ENCODE peak calls at places on chromosomes 16 and 17, in five cellular contexts. B is heart right ventricle, A is AG04450, Z is prostate gland, X is uterus. F is an unnamed sample.

GRCh38 chr17:48001187-48001586 is 30.3 kb downstream of the CDK5RAP3 start:
- DNase-seq in B (no peak), A (no peak), Z (no peak), X (no peak), F (no peak)

GRCh38 chr16:23375643-23376042 is 73.5 kb downstream of the SCNN1B start:
- DNase-seq in B (no peak), A (no peak), Z (no peak), X (no peak), F (no peak)

GRCh38 chr16:73171380-73171779 is 123.5 kb upstream of the ZFHX3 start:
- DNase-seq in B (no peak), A (no peak), Z (no peak), X (no peak), F (peak)

GRCh38 chr17:36591434-36592315 is at the start of gene DHRS11:
- DNase-seq in B (peak), A (peak), Z (peak), X (peak), F (peak)

GRCh38 chr17:62628845-62629555 is 1.5 kb downstream of the MRC2 start:
- DNase-seq in B (peak), A (no peak), Z (no peak), X (peak), F (no peak)

GRCh38 chr16:66898207-66898606 is 17.9 kb downstream of the PDP2 start:
- DNase-seq in B (no peak), A (no peak), Z (no peak), X (no peak), F (no peak)

GRCh38 chr16:89923640-89924297 is 627 bp downstream of the TUBB3 start:
- DNase-seq in B (no peak), A (no peak), Z (no peak), X (no peak), F (no peak)

GRCh38 chr17:79836952-79837887 is 2.0 kb downstream of the CBX4 start:
- DNase-seq in B (peak), A (no peak), Z (peak), X (no peak), F (peak)

GRCh38 chr16:73390936-73391335 is 343.0 kb upstream of the ZFHX3 start:
- DNase-seq in B (no peak), A (no peak), Z (no peak), X (no peak), F (no peak)

GRCh38 chr16:12459401-12459791 is 344.3 kb downstream of the CPPED1 start:
- DNase-seq in B (peak), A (no peak), Z (no peak), X (no peak), F (no peak)

GRCh38 chr16:2033057-2033911 is 6.6 kb downstream of the NHERF2 start:
- DNase-seq in B (peak), A (no peak), Z (no peak), X (peak), F (no peak)

GRCh38 chr17:56269509-56269908 is 116.2 kb downstream of the ANKFN1 start:
- DNase-seq in B (no peak), A (no peak), Z (no peak), X (no peak), F (no peak)

GRCh38 chr16:87653234-87653633 is 50.9 kb downstream of the JPH3 start:
- DNase-seq in B (no peak), A (no peak), Z (no peak), X (no peak), F (peak)

GRCh38 chr17:80068301-80069160 is 32.1 kb downstream of the CCDC40 start:
- DNase-seq in B (peak), A (peak), Z (peak), X (peak), F (no peak)

GRCh38 chr16:61730997-61731396 is 305.2 kb downstream of the CDH8 start:
- DNase-seq in B (no peak), A (no peak), Z (no peak), X (no peak), F (no peak)

GRCh38 chr17:78923660-78924453 is 1.3 kb downstream of the TIMP2 start:
- DNase-seq in B (peak), A (no peak), Z (peak), X (peak), F (peak)

GRCh38 chr16:88747588-88748301 is 37.3 kb downstream of the PIEZO1 start:
- DNase-seq in B (no peak), A (no peak), Z (no peak), X (no peak), F (peak)

GRCh38 chr17:81171941-81172340 is 5.9 kb upstream of the AATK start:
- DNase-seq in B (no peak), A (no peak), Z (no peak), X (no peak), F (no peak)

GRCh38 chr16:52997922-52998321 is 54.8 kb downstream of the CHD9NB start:
- DNase-seq in B (no peak), A (no peak), Z (no peak), X (no peak), F (no peak)

GRCh38 chr16:63617047-63617989 is 1504.5 kb downstream of the CDH11 start:
- DNase-seq in B (peak), A (no peak), Z (peak), X (no peak), F (no peak)

GRCh38 chr16:58511933-58512815 is 3.1 kb upstream of the SETD6 start:
- DNase-seq in B (peak), A (peak), Z (peak), X (peak), F (peak)

GRCh38 chr16:15509593-15510520 is 75.5 kb downstream of the BMERB1 start:
- DNase-seq in B (no peak), A (no peak), Z (no peak), X (no peak), F (no peak)

DNA sequence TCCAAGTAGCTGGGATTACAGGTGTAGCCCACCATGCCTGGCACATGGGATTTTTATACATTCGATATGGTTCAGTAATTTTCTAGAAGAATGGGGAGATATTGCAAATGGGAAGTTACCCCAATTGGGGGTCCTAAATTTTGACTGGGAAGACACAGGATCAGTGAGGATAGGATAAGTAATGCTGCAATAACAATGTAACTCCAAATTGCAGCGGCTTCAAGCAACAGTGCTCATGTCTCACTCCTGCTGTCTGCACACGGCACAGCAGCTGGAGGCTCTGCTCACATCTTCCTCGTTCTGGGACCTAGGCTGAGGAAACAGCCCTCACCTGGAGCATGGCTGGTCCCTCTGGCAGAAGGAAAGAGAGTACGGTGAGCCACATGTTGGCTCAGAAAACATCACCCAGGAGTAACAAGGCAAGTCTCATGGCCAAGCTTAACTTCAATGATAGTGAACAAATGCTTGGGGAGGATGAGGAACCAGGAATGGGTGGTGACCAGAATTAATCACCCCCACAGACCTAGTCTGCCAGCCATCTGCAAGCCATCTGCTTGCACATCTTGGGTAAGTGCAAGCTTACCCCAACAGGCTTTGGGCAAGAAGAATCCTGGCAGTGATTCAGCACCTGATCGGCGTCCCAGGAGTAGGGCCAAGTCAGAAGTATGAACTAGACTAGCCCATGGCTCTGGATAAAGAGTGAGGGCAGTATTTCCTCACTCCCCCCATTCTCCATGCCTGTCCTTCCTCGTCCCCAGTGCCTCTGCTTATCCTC is 229.2 kb downstream of the COPRS start:
- DNase-seq in B (no peak), A (peak), Z (no peak), X (no peak), F (no peak)
- H3K27ac ChIP-seq in B (no peak), A (no peak), Z (no peak), X (no peak), F (peak)

GRCh38 chr17:77886387-77886728 is 72.1 kb upstream of the TNRC6C start:
- DNase-seq in B (peak), A (no peak), Z (no peak), X (no peak), F (peak)

GRCh38 chr17:77883213-77883650 is 75.3 kb upstream of the TNRC6C start:
- DNase-seq in B (peak), A (no peak), Z (no peak), X (no peak), F (no peak)

GRCh38 chr17:77884019-77884418 is 74.5 kb upstream of the TNRC6C start:
- DNase-seq in B (peak), A (no peak), Z (no peak), X (no peak), F (no peak)

GRCh38 chr17:77885678-77886386 is 72.7 kb upstream of the TNRC6C start:
- DNase-seq in B (no peak), A (no peak), Z (no peak), X (no peak), F (no peak)

DNA sequence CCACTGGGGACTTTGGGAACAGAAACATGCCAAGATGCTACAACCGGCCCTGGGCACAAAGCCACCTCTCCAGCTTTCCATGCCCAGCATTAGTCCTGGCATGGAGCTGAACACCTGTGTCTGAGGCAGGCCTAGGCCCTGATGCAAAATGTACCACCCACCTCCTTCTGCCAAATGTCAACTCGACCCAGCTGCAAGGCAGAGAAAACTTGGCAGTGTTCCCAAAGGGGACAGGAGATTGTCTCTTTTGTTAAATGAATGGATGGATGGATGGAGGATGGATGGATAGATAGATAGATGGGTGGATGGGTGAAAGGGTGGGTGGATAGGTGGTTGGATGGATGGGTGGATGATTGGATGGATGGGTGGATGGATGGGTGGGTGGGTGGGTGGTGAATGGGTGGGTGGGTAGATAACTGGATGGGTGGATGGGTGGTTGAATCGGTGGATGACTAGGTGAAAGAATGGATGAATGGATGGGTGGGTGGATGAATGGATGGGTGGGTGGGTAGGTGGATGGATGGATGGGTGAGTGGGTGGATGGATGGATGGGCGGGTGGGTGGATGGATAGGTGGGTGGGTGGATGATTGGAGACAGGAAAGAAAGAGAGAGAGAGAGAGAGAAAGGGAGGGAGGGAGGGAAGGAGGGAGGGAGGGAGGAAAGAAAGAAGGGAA is 73.4 kb upstream of the TNRC6C start:
- DNase-seq in B (no peak), A (no peak), Z (no peak), X (no peak), F (no peak)
- TF ChIP-seq CTCF in B (no peak), A (no peak), Z (no peak), X (no peak), F (no peak)

GRCh38 chr17:59647288-59647687 is 27.6 kb downstream of the CLTC start:
- DNase-seq in B (no peak), A (no peak), Z (no peak), X (no peak), F (no peak)
- H3K27ac ChIP-seq in B (no peak), A (no peak), Z (no peak), X (no peak), F (no peak)

DNA sequence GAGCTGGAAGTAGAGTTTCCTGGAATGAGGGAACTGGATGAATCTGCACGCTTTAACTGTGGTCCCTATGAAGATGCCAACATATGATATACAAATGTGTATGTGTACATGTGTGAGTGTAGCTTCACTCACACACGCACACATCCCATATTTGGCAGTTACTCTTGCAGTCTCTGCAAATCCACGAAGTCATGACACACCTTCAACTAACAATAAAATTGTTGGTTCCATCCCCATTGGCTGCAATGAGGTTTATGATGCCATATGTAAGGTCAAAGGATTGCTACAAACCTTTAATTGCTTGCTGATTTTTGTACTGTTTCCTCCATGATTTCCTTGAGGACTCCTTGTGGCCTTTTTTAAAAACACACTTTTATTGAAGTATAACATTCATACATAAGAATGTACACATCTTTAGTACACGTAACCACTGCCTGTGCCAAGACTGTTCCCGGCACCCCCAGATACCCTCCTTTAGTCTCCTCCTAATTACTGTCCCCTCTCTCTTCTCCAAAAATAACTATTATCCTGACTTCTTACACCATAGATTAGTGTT is 22.0 kb downstream of the MYO1D start:
- DNase-seq in B (no peak), A (no peak), Z (no peak), X (no peak), F (no peak)
- TF ChIP-seq CTCF in B (no peak), A (no peak), Z (no peak), X (no peak), F (no peak)

DNA sequence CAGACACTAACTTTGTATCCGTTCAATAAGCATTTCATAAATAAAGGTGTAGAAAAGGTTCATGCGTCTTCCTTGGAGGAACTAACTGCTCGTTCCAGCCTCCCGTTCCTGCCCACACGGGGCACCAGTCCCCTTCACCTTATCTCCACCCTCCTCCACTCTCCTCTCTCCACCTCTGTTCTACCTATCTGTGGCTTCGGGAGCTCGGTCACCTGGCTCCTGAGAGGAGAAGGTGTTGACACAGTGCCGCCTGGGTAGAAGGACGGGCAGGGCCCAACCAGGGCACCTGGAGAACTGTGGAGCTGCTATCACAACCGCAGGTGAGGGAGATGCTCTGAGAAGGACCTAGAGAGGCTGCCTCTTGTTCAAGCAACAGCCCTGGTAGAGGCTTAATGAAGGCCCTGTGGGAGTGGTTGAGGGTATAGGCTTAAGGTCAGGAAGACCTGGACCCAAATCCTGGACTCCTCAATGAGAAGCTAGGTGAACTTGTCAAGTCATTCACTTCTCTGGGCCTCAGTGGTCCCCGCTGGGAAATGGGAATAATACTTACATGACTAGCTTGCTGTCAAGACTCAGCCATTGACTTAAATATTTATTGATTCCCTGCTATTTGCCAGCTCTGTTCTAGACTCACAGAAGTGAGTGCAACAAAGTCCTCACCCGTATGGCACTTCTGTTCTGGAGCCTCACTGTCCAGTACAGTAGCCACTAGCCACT is 9.6 kb upstream of the MINK1 start:
- DNase-seq in B (no peak), A (no peak), Z (no peak), X (no peak), F (no peak)
- H3K27ac ChIP-seq in B (no peak), A (no peak), Z (no peak), X (no peak), F (peak)

DNA sequence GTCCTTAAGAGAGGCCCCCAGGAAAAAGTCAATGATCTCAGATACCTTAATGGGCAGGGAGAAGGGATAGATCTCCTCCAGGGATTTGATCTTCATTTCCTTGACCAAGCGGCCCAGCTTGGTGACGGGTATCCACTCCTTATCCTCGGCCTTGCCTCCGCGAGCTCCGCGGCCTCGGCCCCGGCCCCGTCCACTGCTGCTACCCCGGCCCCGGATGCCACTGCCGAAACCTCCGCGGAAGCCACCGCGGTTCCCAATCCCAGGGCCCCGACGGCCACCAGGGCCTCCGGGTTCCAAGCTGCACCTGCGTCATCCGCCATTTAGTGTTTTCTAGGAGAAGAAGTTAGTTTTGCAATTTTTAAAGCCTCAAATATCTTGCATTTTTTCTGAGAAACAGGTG is 65.2 kb upstream of the KIF2B start:
- DNase-seq in B (no peak), A (no peak), Z (no peak), X (no peak), F (no peak)
- TF ChIP-seq CTCF in B (no peak), A (no peak), Z (no peak), X (no peak), F (no peak)

DNA sequence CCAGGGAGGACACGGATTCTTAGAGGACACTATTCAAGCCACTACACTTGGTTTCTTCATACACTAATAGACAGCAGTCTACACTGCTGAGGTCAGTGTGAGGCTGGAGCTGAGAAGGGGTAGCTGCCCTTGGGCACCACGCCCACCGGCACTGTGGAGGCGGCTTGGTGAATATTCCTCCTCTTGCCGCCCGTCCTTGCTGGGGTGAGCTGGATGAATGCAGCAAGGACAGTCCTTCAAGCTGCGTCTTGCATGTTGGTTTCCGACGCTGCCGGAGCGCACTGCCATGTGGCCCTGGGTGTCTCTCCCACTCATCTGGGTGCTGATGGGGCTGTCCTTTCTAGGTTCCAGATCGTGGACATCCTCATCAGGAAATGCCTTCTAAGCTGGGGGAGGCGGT is 2.6 kb downstream of the ZNF205 start:
- DNase-seq in B (no peak), A (no peak), Z (no peak), X (no peak), F (no peak)
- H3K27ac ChIP-seq in B (no peak), A (no peak), Z (no peak), X (no peak), F (no peak)

GRCh38 chr17:8654822-8655221 is 24.3 kb upstream of the MYH10 start:
- DNase-seq in B (no peak), A (no peak), Z (no peak), X (no peak), F (no peak)

GRCh38 chr17:8650119-8650499 is 19.6 kb upstream of the MYH10 start:
- DNase-seq in B (no peak), A (no peak), Z (no peak), X (no peak), F (no peak)

GRCh38 chr17:8649157-8650118 is 18.9 kb upstream of the MYH10 start:
- DNase-seq in B (no peak), A (peak), Z (no peak), X (peak), F (no peak)

GRCh38 chr17:8647202-8647601 is 16.7 kb upstream of the MYH10 start:
- DNase-seq in B (no peak), A (no peak), Z (no peak), X (no peak), F (no peak)

DNA sequence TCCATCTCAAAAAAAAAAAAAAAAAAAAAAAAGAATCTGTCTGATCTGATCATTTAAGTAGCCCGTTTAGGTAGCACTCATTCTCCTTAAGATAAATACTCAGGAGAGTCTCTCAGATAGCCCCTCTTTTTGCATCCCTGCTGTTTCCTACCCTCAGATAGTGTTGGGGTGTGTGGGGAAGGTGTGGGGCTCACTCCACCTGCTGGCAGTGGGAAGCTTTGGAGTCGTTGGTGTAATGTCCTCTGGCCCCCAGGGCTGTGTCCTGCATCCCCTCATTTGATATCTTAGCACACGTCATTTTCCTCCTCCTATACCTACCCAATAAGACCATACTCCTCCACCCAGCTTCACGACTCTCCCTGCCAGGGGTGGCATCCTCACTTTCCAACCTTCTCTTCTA is 20.5 kb upstream of the MYH10 start:
- DNase-seq in B (no peak), A (no peak), Z (no peak), X (no peak), F (no peak)
- TF ChIP-seq CTCF in B (peak), A (no peak), Z (no peak), X (no peak), F (no peak)